ENCODE peak calls at places on chromosome 13, in eight cellular contexts. M is tibial nerve, N is testis, K is breast epithelium, I is heart left ventricle, T is NB4, U is GM12891, D is HCT116. R is an unnamed sample.

GRCh38 chr13:106277483-106278154 is 257.8 kb downstream of the EFNB2 start:
- DNase-seq in M (no peak), I (peak), D (no peak), U (no peak), K (no peak), N (no peak), T (no peak), R (no peak)

GRCh38 chr13:34833562-34834182 is 108.4 kb upstream of the NBEA start:
- DNase-seq in U (no peak), M (no peak), N (no peak), D (peak), K (no peak), I (no peak), T (peak), R (no peak)

GRCh38 chr13:97535619-97536018 is 101.7 kb downstream of the RAP2A start:
- DNase-seq in U (no peak), N (no peak), D (no peak), M (no peak), T (no peak), K (no peak), I (no peak), R (no peak)

GRCh38 chr13:90768116-90768515 is 579.4 kb upstream of the MIR17HG start:
- DNase-seq in I (no peak), N (no peak), M (no peak), T (no peak), U (no peak), D (no peak), K (no peak), R (no peak)

GRCh38 chr13:44292545-44292944 is 81.1 kb upstream of the SERP2 start:
- DNase-seq in K (no peak), M (no peak), N (no peak), U (no peak), I (no peak), T (no peak), D (no peak), R (no peak)

GRCh38 chr13:97879646-97880297 is 73.7 kb upstream of the IPO5 start:
- DNase-seq in U (no peak), N (no peak), K (no peak), T (no peak), D (peak), M (no peak), I (no peak), R (no peak)

GRCh38 chr13:83975668-83976165 is 93.4 kb upstream of the SLITRK1 start:
- DNase-seq in T (no peak), D (no peak), K (no peak), U (no peak), N (no peak), M (no peak), I (no peak), R (no peak)

GRCh38 chr13:65965496-65965895 is 1264.6 kb downstream of the PCDH9 start:
- DNase-seq in T (peak), K (no peak), M (no peak), I (no peak), N (no peak), U (no peak), D (no peak), R (no peak)

GRCh38 chr13:28337196-28338045 is 157.5 kb downstream of the FLT1 start:
- DNase-seq in M (no peak), T (no peak), N (no peak), U (no peak), K (no peak), I (no peak), D (no peak), R (no peak)

GRCh38 chr13:49859568-49859967 is 67.1 kb upstream of the KPNA3 start:
- DNase-seq in N (no peak), M (no peak), T (no peak), I (no peak), D (peak), U (no peak), K (no peak), R (no peak)

GRCh38 chr13:49855930-49856329 is 63.4 kb upstream of the KPNA3 start:
- DNase-seq in I (no peak), N (no peak), U (no peak), T (no peak), M (no peak), D (no peak), K (no peak), R (no peak)

GRCh38 chr13:49853535-49853934 is 61.1 kb upstream of the KPNA3 start:
- DNase-seq in U (no peak), K (no peak), M (no peak), T (no peak), D (no peak), I (no peak), N (no peak), R (no peak)

GRCh38 chr13:49858183-49858856 is 65.8 kb upstream of the KPNA3 start:
- DNase-seq in D (no peak), T (no peak), K (no peak), M (no peak), I (no peak), N (no peak), U (no peak), R (no peak)
- TF ChIP-seq POLR2A in D (no peak), T (no peak), K (no peak), M (no peak), I (no peak), N (no peak), U (no peak), R (no peak)

GRCh38 chr13:113448885-113449692 is 4.2 kb downstream of the ADPRHL1 start:
- DNase-seq in I (peak), K (peak), D (peak), M (peak), T (peak), N (peak), U (peak), R (peak)
- TF ChIP-seq POLR2A in I (no peak), K (no peak), D (no peak), M (no peak), T (peak), N (no peak), U (peak), R (no peak)

DNA sequence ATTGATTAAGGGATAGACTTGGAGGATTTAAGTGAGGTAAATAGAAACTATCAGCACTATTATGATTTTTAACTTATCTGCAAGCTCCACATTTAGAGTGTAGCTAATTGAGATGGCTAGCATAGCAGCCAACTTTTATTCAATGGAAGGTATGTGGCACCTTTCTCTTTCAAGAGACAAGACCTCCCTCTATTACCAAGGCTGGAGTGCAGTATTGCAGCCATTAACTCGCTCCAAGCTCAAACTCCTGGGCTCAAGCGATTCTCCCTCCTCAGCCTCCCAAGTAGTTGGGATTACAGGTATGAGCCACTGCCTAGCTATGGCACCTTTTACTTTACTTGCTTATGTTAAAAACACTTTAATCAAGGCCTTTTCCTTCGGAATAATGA is 8.2 kb downstream of the TPT1 start:
- DNase-seq in K (no peak), I (no peak), M (no peak), T (peak), N (no peak), D (no peak), U (no peak), R (no peak)
- TF ChIP-seq POLR2A in K (no peak), I (no peak), M (no peak), T (no peak), N (no peak), D (no peak), U (peak), R (peak)

DNA sequence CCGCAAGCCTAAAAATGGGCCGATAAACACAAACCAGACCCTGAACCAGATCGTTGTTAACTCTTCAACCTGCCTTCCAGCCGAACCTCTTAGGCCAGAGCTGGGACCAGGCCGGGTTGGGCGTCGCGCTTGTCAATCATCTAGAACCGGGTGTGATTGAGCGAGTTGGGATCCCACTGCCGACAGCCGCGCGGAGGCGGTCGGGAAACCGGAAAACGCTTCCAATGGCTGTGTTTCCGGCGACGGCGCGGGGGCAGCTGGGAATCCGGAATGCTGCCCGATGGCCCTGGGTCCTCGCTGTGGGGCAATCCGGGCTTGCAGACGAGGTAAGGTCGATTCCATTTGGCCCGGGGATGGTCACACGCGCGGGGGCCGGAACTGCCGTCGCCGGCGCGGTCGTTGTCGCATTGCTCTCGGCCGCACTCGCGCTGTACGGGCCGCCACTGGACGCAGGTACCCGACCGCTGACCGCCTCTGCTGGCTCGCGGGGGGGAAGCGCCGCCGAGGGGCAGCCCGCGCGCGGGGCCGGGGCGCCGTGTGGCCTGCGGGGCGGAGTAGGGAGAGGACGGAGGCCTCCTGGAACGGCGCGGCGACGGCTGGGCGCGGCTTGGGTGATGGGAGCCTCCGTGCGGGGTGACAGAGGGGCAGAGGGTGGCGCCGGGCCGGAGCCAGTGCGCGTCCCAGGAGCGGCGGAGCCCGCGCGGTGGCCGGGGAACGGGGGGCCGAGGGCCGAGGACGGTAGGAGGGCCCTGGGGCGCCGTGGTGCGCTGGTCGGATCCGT is at the start of gene NAXD:
- DNase-seq in U (peak), M (peak), D (peak), K (peak), T (peak), I (peak), N (peak), R (peak)
- TF ChIP-seq POLR2A in U (peak), M (no peak), D (no peak), K (no peak), T (peak), I (peak), N (no peak), R (peak)

DNA sequence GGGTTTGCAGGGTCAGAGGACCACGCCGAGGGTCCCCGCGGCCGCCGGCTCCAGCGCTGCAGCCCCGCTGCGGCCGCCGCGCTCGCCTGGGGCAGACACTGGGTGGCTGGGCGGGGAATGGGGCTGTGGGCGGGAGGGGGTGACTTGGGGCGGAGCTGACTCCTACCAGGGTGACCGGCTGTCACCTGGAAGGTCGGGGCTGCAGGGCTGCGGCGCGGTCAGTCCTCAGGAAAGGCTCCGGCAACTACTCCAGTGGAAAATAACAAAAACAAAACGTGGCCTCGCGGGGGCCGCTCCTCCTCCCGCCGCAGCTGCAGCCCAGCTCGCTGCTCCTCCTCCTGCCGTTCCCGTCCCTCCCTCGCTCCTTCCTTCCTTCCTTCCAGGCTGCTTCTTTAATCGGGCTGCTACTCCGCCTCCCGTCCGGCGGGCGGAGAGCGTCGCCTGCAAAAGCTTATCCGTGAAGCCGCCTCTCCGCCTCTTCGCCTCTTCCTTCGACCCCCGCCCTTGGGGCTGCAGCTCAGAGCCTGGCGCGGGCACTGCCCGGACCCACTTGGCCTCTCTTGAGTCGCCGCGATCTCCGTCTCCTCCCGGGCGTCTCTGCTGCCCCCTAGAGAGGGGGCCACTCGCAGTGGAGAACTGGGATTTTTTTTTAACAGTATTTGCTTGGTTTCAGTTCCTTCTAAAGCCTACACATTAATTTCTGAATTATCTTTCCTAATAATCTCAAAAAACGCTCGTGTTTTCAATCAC is at the start of gene TBC1D4:
- DNase-seq in T (peak), M (peak), U (peak), N (peak), K (peak), D (peak), I (peak), R (peak)
- TF ChIP-seq POLR2A in T (peak), M (no peak), U (no peak), N (no peak), K (no peak), D (peak), I (peak), R (no peak)

GRCh38 chr13:94800423-94800822 is 88.1 kb upstream of the SOX21 start:
- DNase-seq in M (no peak), I (no peak), T (no peak), D (no peak), K (no peak), N (no peak), U (no peak), R (no peak)

GRCh38 chr13:94799330-94799729 is 87.0 kb upstream of the SOX21 start:
- DNase-seq in U (no peak), D (no peak), I (no peak), N (no peak), T (no peak), M (no peak), K (no peak), R (no peak)

GRCh38 chr13:94798738-94799137 is 86.4 kb upstream of the SOX21 start:
- DNase-seq in K (no peak), T (no peak), I (no peak), U (no peak), M (no peak), D (no peak), N (no peak), R (no peak)

GRCh38 chr13:94795292-94795691 is 82.9 kb upstream of the SOX21 start:
- DNase-seq in M (no peak), I (no peak), N (no peak), D (no peak), K (no peak), U (no peak), T (no peak), R (peak)
- TF ChIP-seq POLR2A in M (no peak), I (no peak), N (no peak), D (no peak), K (no peak), U (no peak), T (no peak), R (no peak)

R was measured in erythroblast.